ENCODE peak calls at places on chromosomes 6 and 20, in seven cellular contexts. T is fibroblast of lung, N is ascending aorta, H is prostate gland, C is dorsolateral prefrontal cortex, A is mammary epithelial cell, Y is ovary. W is an unnamed sample.

GRCh38 chr6:15473741-15474161 is 189.1 kb downstream of the DTNBP1 start:
- DNase-seq in Y (no peak), C (no peak), H (no peak), T (peak), N (no peak), A (peak), W (peak)

GRCh38 chr6:159654483-159655098 is 38.5 kb downstream of the SOD2 start:
- DNase-seq in T (peak), H (no peak), C (no peak), Y (no peak), N (no peak), A (peak), W (peak)

GRCh38 chr20:47126709-47127108 is 229.8 kb downstream of the ZMYND8 start:
- DNase-seq in T (peak), C (no peak), H (no peak), A (peak), Y (no peak), N (no peak), W (peak)

GRCh38 chr6:138450445-138450844 is 46.4 kb downstream of the HEBP2 start:
- DNase-seq in A (no peak), H (no peak), Y (no peak), T (no peak), N (no peak), C (no peak), W (no peak)

GRCh38 chr6:10409160-10409765 is 5.6 kb downstream of the TFAP2A start:
- DNase-seq in A (peak), Y (no peak), C (no peak), H (no peak), T (no peak), N (no peak), W (no peak)

GRCh38 chr6:16602035-16602434 is 159.2 kb downstream of the ATXN1 start:
- DNase-seq in C (no peak), A (no peak), H (no peak), N (no peak), T (no peak), Y (no peak), W (no peak)

GRCh38 chr6:137013738-137014602 is 30.8 kb downstream of the IL20RA start:
- DNase-seq in C (no peak), T (peak), H (no peak), A (peak), Y (no peak), N (no peak), W (peak)

GRCh38 chr20:7272512-7272911 is 505.0 kb downstream of the BMP2 start:
- DNase-seq in H (no peak), Y (no peak), A (no peak), T (peak), C (no peak), N (no peak), W (no peak)

GRCh38 chr6:90940812-90941481 is 354.1 kb upstream of the MAP3K7 start:
- DNase-seq in A (peak), T (peak), N (no peak), C (no peak), H (no peak), Y (no peak), W (peak)

GRCh38 chr6:147194652-147195403 is 9.4 kb upstream of the STXBP5 start:
- DNase-seq in Y (no peak), T (peak), N (no peak), A (peak), C (no peak), H (no peak), W (peak)

GRCh38 chr20:31514154-31515071 is at the start of gene HM13:
- DNase-seq in N (peak), Y (peak), A (peak), C (peak), H (peak), T (peak), W (peak)

GRCh38 chr6:14453712-14454466 is 336.3 kb downstream of the CD83 start:
- DNase-seq in Y (no peak), T (no peak), C (no peak), H (no peak), A (no peak), N (no peak), W (no peak)

GRCh38 chr6:49384913-49385312 is 78.1 kb downstream of the MMUT start:
- DNase-seq in Y (no peak), A (no peak), N (no peak), C (no peak), T (no peak), H (no peak), W (no peak)

GRCh38 chr6:138101946-138102731 is 5.1 kb downstream of the PERP start:
- DNase-seq in H (no peak), N (no peak), T (no peak), C (no peak), Y (no peak), A (no peak), W (no peak)

GRCh38 chr20:37285664-37286374 is 3.6 kb upstream of the MANBAL start:
- DNase-seq in Y (no peak), T (no peak), C (no peak), A (no peak), H (no peak), N (no peak), W (no peak)

GRCh38 chr20:37279820-37280219 is 9.6 kb upstream of the MANBAL start:
- DNase-seq in Y (no peak), T (no peak), C (no peak), H (no peak), A (no peak), N (no peak), W (no peak)

GRCh38 chr20:37284691-37285124 is 4.7 kb upstream of the MANBAL start:
- DNase-seq in Y (no peak), T (no peak), C (no peak), N (no peak), A (no peak), H (no peak), W (no peak)

GRCh38 chr20:37283530-37284195 is 5.8 kb upstream of the MANBAL start:
- DNase-seq in C (no peak), N (no peak), H (no peak), Y (no peak), T (no peak), A (no peak), W (no peak)

GRCh38 chr20:37282558-37282957 is 6.9 kb upstream of the MANBAL start:
- DNase-seq in Y (no peak), N (no peak), C (no peak), T (peak), A (peak), H (no peak), W (peak)
- TF ChIP-seq CTCF in Y (peak), N (peak), C (no peak), T (peak), A (peak), H (no peak), W (peak)

GRCh38 chr6:2949536-2950083 is 21.8 kb downstream of the SERPINB6 start:
- DNase-seq in C (no peak), T (no peak), H (no peak), A (no peak), N (no peak), Y (no peak), W (no peak)
- H3K27ac ChIP-seq in C (no peak), T (no peak), H (no peak), A (no peak), N (no peak), Y (no peak), W (no peak)

DNA sequence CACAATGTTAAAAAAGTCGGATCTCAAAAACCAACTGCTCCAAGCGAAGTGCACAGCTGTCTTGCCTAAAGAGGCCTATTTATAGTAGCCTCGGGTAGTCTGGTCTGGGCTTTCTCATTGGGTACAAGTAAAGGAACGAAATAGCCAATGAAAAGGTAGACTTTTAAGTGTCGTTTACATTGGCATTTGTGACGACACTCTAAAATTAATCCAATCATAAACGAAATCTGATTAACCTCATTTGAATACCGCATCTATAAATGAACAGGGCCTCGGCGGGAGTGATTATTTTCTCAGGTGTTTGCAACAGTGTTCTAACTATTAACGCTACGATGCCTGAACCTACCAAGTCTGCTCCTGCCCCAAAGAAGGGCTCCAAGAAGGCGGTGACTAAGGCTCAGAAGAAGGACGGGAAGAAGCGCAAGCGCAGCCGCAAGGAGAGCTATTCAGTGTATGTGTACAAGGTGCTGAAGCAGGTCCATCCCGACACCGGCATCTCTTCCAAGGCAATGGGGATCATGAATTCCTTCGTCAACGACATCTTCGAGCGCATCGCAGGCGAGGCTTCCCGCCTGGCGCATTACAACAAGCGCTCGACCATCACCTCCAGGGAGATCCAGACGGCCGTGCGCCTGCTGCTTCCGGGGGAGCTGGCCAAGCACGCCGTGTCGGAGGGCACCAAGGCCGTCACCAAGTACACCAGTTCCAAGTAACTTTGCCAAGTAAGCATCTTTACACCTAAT is 70.8 kb downstream of the HFE start:
- DNase-seq in Y (peak), H (peak), C (peak), N (peak), A (peak), T (peak), W (peak)
- TF ChIP-seq CTCF in Y (peak), H (no peak), C (peak), N (no peak), A (no peak), T (no peak), W (no peak)

GRCh38 chr6:166268431-166268830 is 39.8 kb downstream of the PRR18 start:
- DNase-seq in Y (no peak), T (no peak), A (no peak), N (no peak), C (no peak), H (no peak), W (no peak)

GRCh38 chr6:166274163-166274562 is 34.0 kb downstream of the PRR18 start:
- DNase-seq in A (no peak), T (no peak), C (no peak), N (no peak), H (no peak), Y (no peak), W (no peak)

GRCh38 chr6:166269301-166270039 is 38.7 kb downstream of the PRR18 start:
- DNase-seq in T (no peak), H (no peak), C (no peak), A (no peak), N (no peak), Y (no peak), W (no peak)

GRCh38 chr6:166270706-166271375 is 37.4 kb downstream of the PRR18 start:
- DNase-seq in C (no peak), T (no peak), H (no peak), A (no peak), Y (no peak), N (no peak), W (no peak)

GRCh38 chr6:166271376-166271765 is 36.8 kb downstream of the PRR18 start:
- DNase-seq in N (no peak), Y (no peak), C (no peak), T (no peak), A (no peak), H (no peak), W (no peak)
- H3K27ac ChIP-seq in N (no peak), Y (no peak), C (no peak), T (no peak), A (no peak), H (no peak), W (no peak)

DNA sequence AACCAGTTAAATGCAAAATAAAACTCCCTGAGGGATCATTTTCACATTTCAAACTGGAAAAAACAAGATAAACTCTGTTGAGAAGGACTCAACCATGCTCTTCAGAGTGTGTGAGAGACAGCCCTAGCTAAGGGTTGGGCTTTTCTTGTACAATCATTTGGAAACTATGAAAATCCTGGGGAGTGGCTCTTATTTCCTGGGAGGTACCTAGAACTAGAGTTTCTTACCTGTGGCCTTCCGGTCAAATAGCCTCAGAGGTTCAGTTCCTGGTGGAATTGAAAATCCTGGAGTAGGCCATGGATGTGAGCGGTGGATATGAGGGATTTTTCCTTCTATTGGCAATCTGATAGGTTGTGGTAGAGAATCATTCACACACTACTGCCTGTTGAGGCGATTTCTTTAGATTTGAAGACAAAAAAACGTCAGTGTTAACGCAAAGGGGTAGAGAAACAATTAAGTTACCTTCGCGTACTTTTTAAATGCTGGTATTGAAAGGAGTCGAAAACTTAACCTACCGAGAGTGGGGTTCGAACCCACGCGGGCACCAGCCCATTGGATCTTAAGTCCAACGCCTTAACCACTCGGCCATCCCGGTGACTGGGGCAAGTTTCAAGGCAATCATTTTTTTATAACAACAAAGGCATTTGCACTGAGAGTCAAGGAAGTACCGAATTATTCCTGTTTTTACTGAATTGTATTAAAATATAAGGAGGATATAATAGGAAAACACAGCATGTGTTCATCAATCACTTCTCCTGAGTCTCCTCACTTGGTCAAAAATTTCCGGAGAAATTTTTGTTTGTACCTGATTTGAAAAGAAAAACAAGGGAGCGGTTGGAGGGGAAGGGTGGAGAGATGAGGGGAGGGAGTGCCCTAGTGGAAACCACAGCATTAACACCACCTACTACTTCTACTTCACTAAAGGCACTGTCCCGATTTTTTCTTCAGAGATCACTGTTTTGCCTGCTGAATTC is 191.3 kb downstream of the OR2B2 start:
- DNase-seq in T (peak), A (peak), C (no peak), N (no peak), Y (no peak), H (no peak), W (peak)
- TF ChIP-seq CTCF in T (no peak), A (no peak), C (no peak), N (no peak), Y (no peak), H (no peak), W (no peak)